ENCODE peak calls at places on chromosomes 1 and 21, in five cellular contexts. X, O, T, J and K are unnamed samples.
A peak's percentile ranks its signal among the peaks of the same experiment; 100 is the strongest.

GRCh38 chr1:186540521-186540920 is 79.6 kb upstream of the PDC start:
- DNase-seq in X (no peak), O (no peak), T (no peak), J (no peak), K (no peak)

GRCh38 chr1:80453775-80454174 is 1347.0 kb upstream of the ADGRL2 start:
- DNase-seq in X (no peak), O (no peak), T (no peak), J (no peak), K (no peak)

GRCh38 chr1:13930151-13930550 is 230.2 kb downstream of the PRDM2 start:
- DNase-seq in X (no peak), O (no peak), T (no peak), J (peak; percentile 19), K (no peak)

GRCh38 chr1:64574301-64574700 is 104.4 kb downstream of the CACHD1 start:
- DNase-seq in X (no peak), O (no peak), T (no peak), J (peak; percentile 30), K (no peak)

GRCh38 chr1:60697204-60697994 is 385.0 kb upstream of the NFIA start:
- DNase-seq in X (no peak), O (no peak), T (no peak), J (no peak), K (no peak)

GRCh38 chr1:114691061-114691460 is 4.3 kb downstream of the AMPD1 start:
- DNase-seq in X (no peak), O (no peak), T (no peak), J (peak; percentile 74), K (no peak)

GRCh38 chr1:214414691-214415090 is 133.7 kb downstream of the SMYD2 start:
- DNase-seq in X (no peak), O (no peak), T (no peak), J (no peak), K (no peak)

GRCh38 chr1:30312226-30312625 is 411.2 kb downstream of the MATN1 start:
- DNase-seq in X (no peak), O (no peak), T (no peak), J (no peak), K (no peak)

GRCh38 chr1:33434363-33434750 is 3.5 kb upstream of the PHC2 start:
- DNase-seq in X (no peak), O (no peak), T (no peak), J (no peak), K (no peak)

GRCh38 chr21:28627691-28628090 is 365.0 kb downstream of the LTN1 start:
- DNase-seq in X (no peak), O (no peak), T (no peak), J (no peak), K (no peak)

GRCh38 chr1:173330149-173330951 is 123.2 kb upstream of the TNFSF4 start:
- DNase-seq in X (no peak), O (no peak), T (no peak), J (peak; percentile 74), K (no peak)

GRCh38 chr1:6358757-6359567 is 34.6 kb downstream of the ACOT7 start:
- DNase-seq in X (no peak), O (no peak), T (no peak), J (peak; percentile 79), K (peak; percentile 44)

GRCh38 chr21:18759751-18760161 is 356.2 kb upstream of the TMPRSS15 start:
- DNase-seq in X (no peak), O (no peak), T (no peak), J (peak; percentile 57), K (no peak)

GRCh38 chr1:111649648-111650047 is 30.1 kb downstream of the RAP1A start:
- DNase-seq in X (no peak), O (no peak), T (no peak), J (no peak), K (no peak)

GRCh38 chr1:115809847-115810246 is 31.1 kb downstream of the NHLH2 start:
- DNase-seq in X (no peak), O (no peak), T (no peak), J (no peak), K (no peak)

GRCh38 chr1:100643430-100644196 is 75.9 kb upstream of the VCAM1 start:
- DNase-seq in X (no peak), O (no peak), T (no peak), J (no peak), K (no peak)

GRCh38 chr1:27872059-27872801 is at the start of gene THEMIS2:
- DNase-seq in X (no peak), O (peak; percentile 73), T (no peak), J (peak; percentile 78), K (peak; percentile 72)